ENCODE peak calls at places on chromosomes 1 and 21, in six cellular contexts. Z, Q, F, N, X and P are unnamed samples.
A peak's percentile ranks its signal among the peaks of the same experiment; 100 is the strongest.

GRCh38 chr1:63969461-63969893 is 195.7 kb downstream of the ROR1 start:
- DNase-seq in F (no peak), X (no peak), Q (no peak), N (no peak), Z (no peak), P (no peak)

GRCh38 chr1:106700151-106700550 is 356.3 kb upstream of the PRMT6 start:
- DNase-seq in Z (no peak), N (no peak), F (no peak), Q (no peak), X (no peak), P (no peak)

GRCh38 chr1:12620142-12620865 is 2.3 kb upstream of the DHRS3 start:
- DNase-seq in Z (no peak), N (no peak), X (no peak), Q (no peak), F (no peak), P (no peak)

GRCh38 chr1:77832889-77833288 is 53.4 kb downstream of the MIGA1 start:
- DNase-seq in Q (no peak), X (peak; percentile 26), F (no peak), N (no peak), Z (no peak), P (no peak)

GRCh38 chr1:3002349-3003038 is 18.8 kb upstream of the ACTRT2 start:
- DNase-seq in Q (no peak), Z (peak; percentile 75), N (no peak), F (no peak), X (no peak), P (no peak)

GRCh38 chr1:3494321-3495308 is 40.1 kb downstream of the ARHGEF16 start:
- DNase-seq in N (no peak), F (no peak), X (no peak), Z (no peak), Q (no peak), P (no peak)

GRCh38 chr1:218058730-218059129 is 226.4 kb upstream of the RRP15 start:
- DNase-seq in Q (no peak), X (no peak), F (no peak), N (no peak), Z (no peak), P (no peak)

GRCh38 chr1:115069186-115069585 is 20.1 kb downstream of the TSPAN2 start:
- DNase-seq in Q (no peak), F (no peak), Z (no peak), X (no peak), N (no peak), P (no peak)

GRCh38 chr1:243313635-243314536 is 58.0 kb downstream of the SDCCAG8 start:
- DNase-seq in X (no peak), N (peak; percentile 94), F (no peak), Q (no peak), Z (no peak), P (no peak)

GRCh38 chr1:8822383-8823294 is 5.2 kb upstream of the RERE start:
- DNase-seq in X (peak; percentile 56), Z (no peak), Q (no peak), N (no peak), F (peak; percentile 24), P (peak; percentile 30)

DNA sequence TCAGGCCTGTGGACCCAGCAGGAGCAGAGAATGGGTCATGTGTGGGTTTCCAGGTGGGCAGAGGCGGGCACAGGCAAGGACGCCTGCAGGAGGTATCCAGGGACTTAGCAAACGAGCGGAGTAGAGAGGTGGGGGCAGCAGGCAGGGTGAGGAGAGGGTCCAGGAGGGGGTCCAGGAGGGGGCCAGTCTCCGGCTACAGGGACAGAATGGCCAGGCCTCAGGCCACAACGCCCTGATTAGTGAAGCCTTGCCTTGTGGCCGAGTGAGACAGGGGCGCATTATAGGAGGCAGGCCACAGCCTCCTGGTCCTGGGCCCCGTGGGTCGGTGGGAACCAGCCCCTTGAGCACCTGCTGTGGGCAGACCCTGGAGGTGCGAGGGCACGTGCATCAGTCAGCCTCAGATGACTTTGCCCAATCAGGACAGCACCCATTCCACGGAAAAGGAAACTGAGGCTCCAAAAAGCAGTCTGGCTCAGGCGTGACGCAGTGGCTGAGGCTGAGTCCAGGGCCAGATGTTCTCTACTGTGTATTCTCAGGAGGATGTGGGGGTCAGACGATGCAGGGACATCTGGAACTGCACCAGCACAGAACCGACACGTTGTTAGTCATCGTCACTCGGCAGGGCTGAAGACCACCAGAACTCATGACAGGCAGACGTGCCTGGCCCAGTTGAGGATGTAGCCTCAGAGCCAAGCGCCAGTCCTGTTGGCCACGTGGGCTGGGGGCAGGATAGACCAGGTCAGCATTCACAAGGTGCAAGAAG is 113.7 kb downstream of the CRYAA start:
- DNase-seq in Q (peak; percentile 14), N (no peak), X (no peak), Z (no peak), F (no peak), P (no peak)
- H3K4me3 ChIP-seq in Q (no peak overlapping the region), N (no peak overlapping the region), X (no peak overlapping the region), Z (no peak overlapping the region), F (no peak overlapping the region), P (no peak overlapping the region)

GRCh38 chr1:43962324-43962723 is 7.5 kb upstream of the DPH2 start:
- DNase-seq in F (no peak), Z (no peak), N (no peak), X (no peak), Q (no peak), P (no peak)
- H3K36me3 ChIP-seq in F (peaks cover 93% of the 10 kb centered on the region), Z (peaks cover 83% of the 10 kb centered on the region), N (no peaks in the 10 kb centered on the region), X (no peaks in the 10 kb centered on the region), Q (peaks cover 92% of the 10 kb centered on the region), P (no peaks in the 10 kb centered on the region)

DNA sequence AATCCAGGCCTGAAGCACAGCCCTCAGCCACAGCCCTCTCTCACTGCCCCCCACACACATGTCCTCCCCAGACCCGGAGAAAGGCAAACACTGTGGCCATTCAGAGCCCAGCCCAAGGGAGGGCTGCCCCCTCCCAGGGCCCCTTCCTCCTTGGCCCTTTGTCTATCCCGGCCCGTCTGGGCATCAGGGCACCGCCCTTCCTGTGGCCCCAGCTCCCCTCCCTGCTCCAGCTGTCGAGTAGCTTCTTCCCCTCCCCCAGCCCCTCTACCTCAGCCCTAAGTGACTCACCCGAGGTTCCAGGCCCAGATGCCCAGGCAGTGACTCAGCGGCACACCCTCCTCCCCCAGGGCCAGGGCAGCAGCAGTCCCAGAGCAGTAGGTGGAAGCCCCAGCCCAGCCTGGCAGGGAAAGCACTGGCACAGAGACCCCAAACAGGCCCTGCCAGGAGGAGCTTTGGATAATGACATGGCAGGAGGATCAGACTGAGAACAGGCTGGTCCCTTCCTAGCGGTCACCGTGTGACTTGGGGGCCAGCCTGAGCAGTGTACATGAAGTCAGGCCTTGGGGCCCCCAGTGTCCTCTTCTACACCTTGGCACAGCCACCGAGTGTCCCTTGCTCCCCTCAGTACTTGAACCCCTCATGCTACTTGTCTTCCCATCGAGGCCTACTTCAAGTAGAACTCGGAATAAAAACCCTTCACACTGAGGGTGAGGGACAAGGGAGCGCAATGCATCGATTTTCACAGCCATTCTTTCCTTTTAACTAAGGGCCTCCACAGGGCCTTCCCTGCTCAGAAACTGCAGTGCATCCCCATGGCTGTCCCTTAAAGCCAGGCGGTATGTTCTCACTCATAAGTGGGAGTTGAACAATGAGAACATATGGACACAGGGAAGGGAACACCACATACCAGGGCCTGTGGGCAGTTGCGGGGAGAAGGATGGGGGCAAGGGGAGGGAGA is 1.0 kb upstream of the S100A2 start:
- DNase-seq in F (peak; percentile 93), N (peak; percentile 37), Q (peak; percentile 92), Z (peak; percentile 98), X (peak; percentile 97), P (peak; percentile 98)
- TF ChIP-seq CTCF in F (no peak), N (no peak), Q (no peak), Z (no peak), X (no peak), P (no peak)

GRCh38 chr21:46033410-46034404 is 52.1 kb downstream of the COL6A1 start:
- DNase-seq in Z (no peak), X (peak; percentile 54), N (no peak), Q (no peak), F (no peak), P (no peak)
- H3K4me3 ChIP-seq in Z (no peak overlapping the region), X (no peak overlapping the region), N (no peak overlapping the region), Q (no peak overlapping the region), F (no peak overlapping the region), P (no peak overlapping the region)

GRCh38 chr21:46346296-46347202 is 22.6 kb downstream of the PCNT start:
- DNase-seq in X (no peak), Z (no peak), Q (no peak), N (no peak), F (no peak), P (no peak)
- H3K36me3 ChIP-seq in X (no peaks in the 10 kb centered on the region), Z (peaks cover 78% of the 10 kb centered on the region), Q (peaks cover 56% of the 10 kb centered on the region), N (peaks cover 33% of the 10 kb centered on the region), F (peaks cover 90% of the 10 kb centered on the region), P (peaks cover 18% of the 10 kb centered on the region)

DNA sequence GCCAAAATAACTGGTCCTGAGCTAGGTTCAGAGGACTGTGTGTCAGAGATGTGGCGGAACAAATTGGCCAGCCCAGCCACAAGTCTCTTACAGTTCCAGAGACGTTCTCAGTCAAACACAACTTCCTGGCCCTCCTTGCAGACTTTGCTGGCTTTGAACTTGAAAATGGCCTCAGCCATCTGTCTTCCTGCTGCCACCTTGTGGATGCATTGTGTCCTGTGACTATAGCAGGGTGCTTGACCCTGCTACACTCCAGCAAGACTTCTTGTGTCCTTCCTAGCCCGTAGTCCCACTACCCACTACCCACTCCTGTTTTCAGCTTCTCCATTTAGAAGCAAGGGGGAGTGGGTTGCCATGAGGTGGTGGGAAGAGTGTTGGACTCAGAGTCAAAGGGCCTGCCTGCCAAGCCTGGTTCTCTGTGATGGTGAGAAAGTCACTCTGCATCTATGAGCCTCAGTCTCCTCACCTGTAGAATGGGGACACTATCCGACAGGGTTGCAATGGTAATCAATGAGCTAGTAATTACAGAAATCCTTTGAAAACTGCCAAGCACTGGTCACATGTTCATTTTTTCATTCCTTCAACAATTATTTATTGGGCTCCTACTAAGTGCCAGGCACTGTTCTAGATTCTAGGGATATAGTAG is 109.9 kb downstream of the IGSF21 start:
- DNase-seq in N (no peak), Q (no peak), X (peak; percentile 37), Z (no peak), F (no peak), P (peak; percentile 63)
- TF ChIP-seq CTCF in N (peak; percentile 44), Q (peak; percentile 28), X (peak; percentile 46), Z (no peak), F (no peak), P (peak; percentile 33)

DNA sequence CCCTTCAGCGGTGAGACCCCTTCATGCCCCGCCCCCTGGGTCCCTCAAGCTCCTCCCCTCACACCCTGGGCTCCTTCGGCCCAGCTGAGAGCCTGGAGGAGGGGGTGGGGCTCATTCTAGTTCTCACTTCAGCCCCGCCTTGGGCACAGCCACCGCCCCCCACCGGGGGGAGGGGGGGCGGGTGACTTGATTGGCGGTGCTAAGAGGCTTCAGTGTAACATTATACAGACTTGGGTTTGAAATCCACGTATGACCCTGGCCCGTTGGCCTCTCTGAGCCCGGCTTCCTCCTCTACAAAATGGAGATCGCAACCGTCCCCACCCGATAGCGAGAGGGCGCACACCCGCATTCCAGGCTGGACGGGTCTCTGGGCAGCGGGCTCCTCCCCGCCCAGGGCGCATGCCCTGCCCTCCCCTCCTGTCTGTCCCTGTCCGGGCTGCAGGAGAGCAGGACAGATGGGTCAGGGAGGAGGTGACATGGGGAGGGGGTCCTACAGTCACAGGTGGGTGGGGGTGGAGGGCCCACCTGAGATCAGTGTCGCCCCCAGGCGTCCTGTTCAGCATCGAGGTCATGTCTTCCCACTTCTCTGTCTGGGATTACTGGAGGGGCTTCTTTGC is 5.1 kb downstream of the CLCNKB start:
- DNase-seq in X (peak; percentile 88), Q (peak; percentile 51), N (no peak), F (peak; percentile 50), Z (no peak), P (peak; percentile 43)
- H3K4me3 ChIP-seq in X (peak overlapping the region; percentile 26), Q (peak overlapping the region; percentile 61), N (no peak overlapping the region), F (peak overlapping the region; percentile 44), Z (peak overlapping the region; percentile 42), P (peak overlapping the region; percentile 30)